ENCODE peak calls at places on chromosomes 13 and 19, in four cellular contexts. One of them, this sample, is unnamed.

GRCh38 chr19:54030895-54031586 is 32.7 kb downstream of the VSTM1 start:
- DNase-seq in GM12878: no peak
- DNase-seq in HepG2: no peak
- DNase-seq in H1: no peak
- DNase-seq in this sample: no peak

GRCh38 chr19:3605770-3606169 is 905 bp downstream of the TBXA2R start:
- DNase-seq in GM12878: no peak
- DNase-seq in HepG2: no peak
- DNase-seq in H1: no peak
- DNase-seq in this sample: no peak

GRCh38 chr19:2215281-2215751 is 20.8 kb downstream of the PLEKHJ1 start:
- DNase-seq in GM12878: no peak
- DNase-seq in HepG2: no peak
- DNase-seq in H1: no peak
- DNase-seq in this sample: no peak

GRCh38 chr13:80030491-80030890 is 310.4 kb downstream of the SPRY2 start:
- DNase-seq in H1: peak
- DNase-seq in HepG2: no peak
- DNase-seq in GM12878: no peak
- DNase-seq in this sample: no peak

GRCh38 chr19:1182727-1183126 is 8.7 kb upstream of the SBNO2 start:
- DNase-seq in H1: no peak
- DNase-seq in HepG2: no peak
- DNase-seq in GM12878: no peak
- DNase-seq in this sample: no peak

GRCh38 chr19:14768001-14768400 is 10.4 kb downstream of the ADGRE2 start:
- DNase-seq in HepG2: no peak
- DNase-seq in H1: no peak
- DNase-seq in GM12878: no peak
- DNase-seq in this sample: no peak

GRCh38 chr13:26052136-26052736 is 420 bp upstream of the SHISA2 start:
- DNase-seq in HepG2: no peak
- DNase-seq in H1: no peak
- DNase-seq in GM12878: no peak
- DNase-seq in this sample: peak

GRCh38 chr13:39144941-39145533 is 106.8 kb downstream of the NHLRC3 start:
- DNase-seq in GM12878: no peak
- DNase-seq in H1: peak
- DNase-seq in HepG2: no peak
- DNase-seq in this sample: peak

GRCh38 chr13:23018143-23018542 is 162.6 kb upstream of the SGCG start:
- DNase-seq in GM12878: no peak
- DNase-seq in H1: no peak
- DNase-seq in HepG2: no peak
- DNase-seq in this sample: no peak

GRCh38 chr13:110697842-110698241 is 8.1 kb downstream of the CARS2 start:
- DNase-seq in H1: no peak
- DNase-seq in GM12878: no peak
- DNase-seq in HepG2: no peak
- DNase-seq in this sample: no peak

GRCh38 chr13:73842621-73843020 is 291.6 kb downstream of the KLF12 start:
- DNase-seq in HepG2: no peak
- DNase-seq in H1: no peak
- DNase-seq in GM12878: no peak
- DNase-seq in this sample: no peak

GRCh38 chr13:108508263-108508662 is 121.1 kb upstream of the MYO16 start:
- DNase-seq in HepG2: peak
- DNase-seq in H1: no peak
- DNase-seq in GM12878: no peak
- DNase-seq in this sample: peak

GRCh38 chr13:45691251-45691650 is 10.9 kb upstream of the CBY2 start:
- DNase-seq in GM12878: no peak
- DNase-seq in H1: no peak
- DNase-seq in HepG2: no peak
- DNase-seq in this sample: no peak

GRCh38 chr19:54096642-54097106 is 3.9 kb downstream of the OSCAR start:
- DNase-seq in GM12878: no peak
- DNase-seq in H1: no peak
- DNase-seq in HepG2: no peak
- DNase-seq in this sample: no peak

GRCh38 chr19:58182577-58182988 is 278 bp upstream of the ZNF274 start:
- DNase-seq in HepG2: no peak
- DNase-seq in H1: no peak
- DNase-seq in GM12878: no peak
- DNase-seq in this sample: peak

GRCh38 chr19:29708553-29709439 is 6.3 kb downstream of the C19orf12 start:
- DNase-seq in HepG2: peak
- DNase-seq in H1: no peak
- DNase-seq in GM12878: no peak
- DNase-seq in this sample: no peak

GRCh38 chr13:42876810-42877550 is 95.6 kb downstream of the FAM216B start:
- DNase-seq in H1: no peak
- DNase-seq in GM12878: no peak
- DNase-seq in HepG2: no peak
- DNase-seq in this sample: no peak

GRCh38 chr19:37251308-37252229 is 33.6 kb downstream of the ZNF383 start:
- DNase-seq in HepG2: no peak
- DNase-seq in H1: no peak
- DNase-seq in GM12878: peak
- DNase-seq in this sample: peak

GRCh38 chr13:94009696-94010095 is 469.8 kb downstream of the DCT start:
- DNase-seq in H1: no peak
- DNase-seq in HepG2: no peak
- DNase-seq in GM12878: no peak
- DNase-seq in this sample: no peak

DNA sequence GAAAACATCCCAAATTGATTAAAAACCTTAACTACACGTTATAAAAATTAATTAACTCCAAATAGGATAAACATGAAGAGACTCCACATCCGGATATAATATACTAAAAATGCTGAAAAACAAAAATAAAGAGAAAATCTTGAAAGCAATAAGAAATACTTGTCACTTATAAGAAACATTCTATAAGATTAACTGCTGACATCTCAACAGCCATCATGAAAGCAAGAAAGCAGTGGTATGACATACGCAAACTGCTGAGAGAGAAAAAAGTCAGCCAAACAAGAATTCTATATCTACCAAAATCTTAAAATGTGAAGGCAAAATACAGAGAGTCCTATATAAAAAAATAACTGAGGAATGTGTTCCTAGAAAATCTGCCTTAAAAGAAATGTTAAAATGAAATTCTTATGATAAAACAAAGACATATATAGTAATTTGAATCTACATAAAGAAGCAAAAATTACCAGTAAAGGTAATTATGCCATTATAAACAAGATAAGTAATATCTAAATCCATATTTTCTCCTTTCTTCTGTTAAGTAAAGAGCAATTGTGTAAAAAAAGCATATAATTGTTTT is 1851.1 kb downstream of the PCDH9 start:
- DNase-seq in H1: no peak
- DNase-seq in GM12878: no peak
- DNase-seq in HepG2: no peak
- DNase-seq in this sample: no peak
- TF ChIP-seq TCF12 in H1: no peak
- TF ChIP-seq TCF12 in GM12878: no peak
- TF ChIP-seq TCF12 in HepG2: no peak
- TF ChIP-seq TCF12 in this sample: no peak

GRCh38 chr19:32675720-32676185 is at the start of gene RGS9BP:
- DNase-seq in HepG2: peak
- DNase-seq in GM12878: no peak
- DNase-seq in H1: no peak
- DNase-seq in this sample: peak
- TF ChIP-seq TCF12 in HepG2: no peak
- TF ChIP-seq TCF12 in GM12878: no peak
- TF ChIP-seq TCF12 in H1: no peak
- TF ChIP-seq TCF12 in this sample: no peak

DNA sequence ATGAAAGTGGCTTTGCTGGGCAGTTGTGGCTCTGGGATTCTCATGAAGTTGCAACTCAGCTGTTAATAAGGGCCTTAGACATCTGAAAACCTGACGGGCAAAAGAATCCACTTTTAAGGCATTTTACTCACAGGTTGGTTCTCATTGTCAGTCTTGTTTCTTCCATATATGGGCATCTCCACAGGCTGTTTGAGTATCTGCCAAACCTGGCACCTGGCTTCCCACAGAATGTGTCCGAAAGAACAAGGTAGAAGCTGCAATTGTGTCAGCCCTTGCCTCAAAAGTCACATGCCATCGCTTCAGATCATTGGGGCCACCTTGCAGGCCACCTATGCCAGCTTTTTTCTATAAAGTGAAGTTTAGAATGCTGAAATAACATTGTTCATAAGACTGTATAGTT is 102.4 kb downstream of the KCTD12 start:
- DNase-seq in GM12878: no peak
- DNase-seq in H1: peak
- DNase-seq in HepG2: no peak
- DNase-seq in this sample: no peak
- TF ChIP-seq TCF12 in GM12878: no peak
- TF ChIP-seq TCF12 in H1: peak
- TF ChIP-seq TCF12 in HepG2: no peak
- TF ChIP-seq TCF12 in this sample: no peak

GRCh38 chr13:114154476-114154875 is 22.1 kb upstream of the RASA3 start:
- DNase-seq in HepG2: no peak
- DNase-seq in H1: no peak
- DNase-seq in GM12878: no peak
- DNase-seq in this sample: no peak

GRCh38 chr13:114152285-114152645 is 19.8 kb upstream of the RASA3 start:
- DNase-seq in HepG2: no peak
- DNase-seq in H1: no peak
- DNase-seq in GM12878: no peak
- DNase-seq in this sample: no peak

GRCh38 chr13:114151565-114152284 is 19.3 kb upstream of the RASA3 start:
- DNase-seq in H1: no peak
- DNase-seq in GM12878: no peak
- DNase-seq in HepG2: no peak
- DNase-seq in this sample: no peak

GRCh38 chr13:114153485-114154080 is 21.2 kb upstream of the RASA3 start:
- DNase-seq in H1: no peak
- DNase-seq in GM12878: no peak
- DNase-seq in HepG2: no peak
- DNase-seq in this sample: no peak

DNA sequence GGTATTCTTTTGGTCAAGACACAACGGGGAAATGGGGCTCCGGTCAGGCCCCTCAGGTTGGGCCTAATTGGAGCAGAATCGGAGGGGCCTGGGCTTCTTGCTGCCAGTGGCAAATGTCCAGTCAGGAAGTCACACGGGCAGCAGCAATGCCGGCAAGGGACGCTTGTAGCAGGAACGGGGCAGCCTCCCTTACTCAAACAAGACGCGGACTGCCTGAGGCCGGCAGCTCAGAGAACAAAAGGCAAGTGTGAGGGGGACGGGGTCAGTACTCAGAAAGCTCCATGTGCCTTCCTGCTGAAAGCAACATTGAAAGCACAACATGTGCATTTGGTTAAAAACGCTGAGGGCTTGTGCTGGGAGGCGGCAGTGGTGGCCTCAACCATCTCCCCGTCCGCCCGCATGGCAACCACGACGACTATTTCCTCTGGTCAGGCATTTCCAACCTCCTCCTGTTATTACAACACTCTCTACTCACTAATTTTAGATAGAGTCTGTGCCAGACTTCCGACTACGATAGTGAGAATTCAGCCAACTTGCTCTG is 20.5 kb upstream of the RASA3 start:
- DNase-seq in GM12878: no peak
- DNase-seq in HepG2: no peak
- DNase-seq in H1: no peak
- DNase-seq in this sample: no peak
- TF ChIP-seq TCF12 in GM12878: no peak
- TF ChIP-seq TCF12 in HepG2: no peak
- TF ChIP-seq TCF12 in H1: no peak
- TF ChIP-seq TCF12 in this sample: no peak

GRCh38 chr19:35429698-35430097 is 18.4 kb upstream of the FFAR2 start:
- DNase-seq in H1: no peak
- DNase-seq in GM12878: no peak
- DNase-seq in HepG2: no peak
- DNase-seq in this sample: no peak
- TF ChIP-seq TCF12 in H1: no peak
- TF ChIP-seq TCF12 in GM12878: no peak
- TF ChIP-seq TCF12 in HepG2: no peak
- TF ChIP-seq TCF12 in this sample: no peak